ENCODE peak calls at places on chromosomes 2 and 18, in nine cellular contexts. Z is stimulated activated CD8-positive, alpha-beta memory T cell treated with anti-CD3 and anti-CD28 coated beads, Interleukin-2, amount 100 ng/mL, for 1 hour; D is SW480; V is glomerular endothelial cell; C is HTR-8/SVneo; E is stimulated activated CD4-positive, alpha-beta T cell treated with anti-CD3 and anti-CD28 coated beads, Interleukin-2, amount 100 ng/mL, for 48 hours; P is activated effector memory CD4-positive, alpha-beta T cell treated with Interleukin-2 at 50 U/mL for 16 hours; G is sciatic nerve; Y is activated CD4-positive, CD25-positive, alpha-beta regulatory T cell treated with anti-CD3 and anti-CD28 coated beads, Interleukin-2, amount 50 U/mL, for 72 hours. T is an unnamed sample.

GRCh38 chr2:174610243-174610995 is 12.8 kb upstream of the WIPF1 start:
- DNase-seq in G (no peak), Y (no peak), Z (no peak), P (no peak), V (no peak), C (no peak), D (no peak), E (no peak), T (no peak)

GRCh38 chr18:79764131-79764530 is 33.6 kb upstream of the KCNG2 start:
- DNase-seq in Z (no peak), G (no peak), C (no peak), E (no peak), P (no peak), V (no peak), Y (no peak), D (no peak), T (no peak)

GRCh38 chr2:239324456-239324855 is 76.4 kb downstream of the HDAC4 start:
- DNase-seq in V (no peak), E (no peak), G (peak), P (no peak), D (no peak), Y (peak), Z (no peak), C (no peak), T (peak)

GRCh38 chr18:41391616-41392610 is 563.1 kb upstream of the PIK3C3 start:
- DNase-seq in D (peak), Y (no peak), V (no peak), Z (no peak), P (no peak), G (no peak), C (peak), E (no peak), T (peak)

GRCh38 chr2:207166039-207166348 is 246 bp upstream of the KLF7 start:
- DNase-seq in Y (peak), C (peak), Z (peak), D (peak), G (peak), P (peak), E (peak), V (peak), T (peak)

GRCh38 chr2:220660277-220661155 is 911.6 kb downstream of the EPHA4 start:
- DNase-seq in Z (no peak), D (no peak), C (no peak), Y (no peak), G (no peak), V (no peak), E (no peak), P (no peak), T (no peak)

GRCh38 chr2:119389615-119390306 is 23.0 kb downstream of the DBI start:
- DNase-seq in G (peak), C (no peak), D (no peak), V (no peak), P (no peak), E (no peak), Z (no peak), Y (no peak), T (peak)

GRCh38 chr2:46227022-46227421 is 70.2 kb upstream of the EPAS1 start:
- DNase-seq in G (no peak), P (no peak), Z (no peak), E (no peak), D (no peak), Y (no peak), C (no peak), V (no peak), T (no peak)

GRCh38 chr2:43490387-43490786 is 105.5 kb downstream of the THADA start:
- DNase-seq in Z (no peak), G (no peak), V (no peak), E (no peak), P (no peak), Y (no peak), C (no peak), D (no peak), T (no peak)

GRCh38 chr18:72675394-72675793 is 131.3 kb upstream of the CBLN2 start:
- DNase-seq in V (no peak), Y (no peak), D (no peak), P (no peak), G (no peak), Z (no peak), C (peak), E (no peak), T (no peak)

GRCh38 chr2:162566666-162567065 is 222.7 kb downstream of the GCA start:
- DNase-seq in Y (no peak), V (no peak), G (no peak), E (no peak), P (no peak), Z (no peak), C (no peak), D (no peak), T (no peak)

GRCh38 chr2:99938250-99938649 is 204.1 kb downstream of the AFF3 start:
- DNase-seq in C (no peak), Z (no peak), G (no peak), V (no peak), E (no peak), Y (no peak), D (no peak), P (no peak), T (no peak)